ENCODE peak calls at places on chromosomes 5 and 9, in five cellular contexts. G is HFF-Myc; K is fibroblast of villous mesenchyme; F is activated naive CD4-positive, alpha-beta T cell treated with anti-CD3 and anti-CD28 coated beads for 36 hours; E is mesothelial cell of epicardium. P is an unnamed sample.

GRCh38 chr5:141662028-141662427 is 10.8 kb upstream of the FCHSD1 start:
- DNase-seq in G (no peak), K (no peak), F (no peak), E (no peak), P (no peak)

GRCh38 chr5:53545744-53546143 is 14.7 kb upstream of the NDUFS4 start:
- DNase-seq in G (no peak), K (no peak), F (no peak), E (no peak), P (no peak)

GRCh38 chr5:2008851-2009629 is 126.3 kb upstream of the IRX4 start:
- DNase-seq in G (no peak), K (no peak), F (no peak), E (no peak), P (no peak)

GRCh38 chr5:135398160-135398854 is 724 bp downstream of the MACROH2A1 start:
- DNase-seq in G (no peak), K (peak), F (peak), E (peak), P (no peak)

GRCh38 chr9:15211160-15211993 is 95.6 kb downstream of the TTC39B start:
- DNase-seq in G (peak), K (peak), F (peak), E (peak), P (peak)

GRCh38 chr9:94950733-94951590 is 224.5 kb downstream of the AOPEP start:
- DNase-seq in G (no peak), K (no peak), F (peak), E (no peak), P (no peak)

GRCh38 chr9:38023661-38024035 is 45.4 kb downstream of the SHB start:
- DNase-seq in G (no peak), K (no peak), F (no peak), E (no peak), P (no peak)

GRCh38 chr5:151757233-151758140 is 944 bp downstream of the ATOX1 start:
- DNase-seq in G (no peak), K (no peak), F (peak), E (no peak), P (no peak)

GRCh38 chr9:27462846-27463245 is 61.2 kb upstream of the IFNK start:
- DNase-seq in G (no peak), K (no peak), F (no peak), E (no peak), P (no peak)

GRCh38 chr5:155729684-155730059 is 597.3 kb upstream of the SGCD start:
- DNase-seq in G (no peak), K (no peak), F (no peak), E (peak), P (no peak)

GRCh38 chr9:115157245-115157674 is 39.3 kb upstream of the TNC start:
- DNase-seq in G (peak), K (peak), F (no peak), E (no peak), P (no peak)

GRCh38 chr5:53962306-53962705 is 348.1 kb downstream of the ARL15 start:
- DNase-seq in G (no peak), K (no peak), F (no peak), E (no peak), P (no peak)

GRCh38 chr5:86974910-86975309 is 292.8 kb upstream of the RASA1 start:
- DNase-seq in G (peak), K (peak), F (no peak), E (no peak), P (no peak)

GRCh38 chr5:163104496-163104895 is 332.9 kb upstream of the CCNG1 start:
- DNase-seq in G (no peak), K (no peak), F (peak), E (no peak), P (no peak)

GRCh38 chr9:129386812-129387177 is 208.7 kb upstream of the IER5L start:
- DNase-seq in G (no peak), K (no peak), F (no peak), E (no peak), P (no peak)